ENCODE peak calls at places on chromosomes 4 and X, in four cellular contexts. P, X, Q and M are unnamed samples. For H3K27me3, the result is how much of the 10 kb centered on the place peaks cover.

GRCh38 chr4:3228881-3229280 is 20.1 kb upstream of the MSANTD1 start:
- DNase-seq in X (no peak), P (no peak), Q (no peak), M (no peak)

GRCh38 chr4:25755911-25756310 is 100.3 kb downstream of the SLC34A2 start:
- DNase-seq in P (no peak), X (no peak), Q (no peak), M (no peak)

GRCh38 chrX:48802089-48802812 is 384 bp downstream of the HDAC6 start:
- DNase-seq in P (peak), X (peak), Q (peak), M (no peak)

GRCh38 chr4:169115897-169116254 is 105.8 kb upstream of the CBR4 start:
- DNase-seq in Q (peak), P (peak), X (no peak), M (no peak)

GRCh38 chrX:130081421-130082045 is 28.8 kb downstream of the ELF4 start:
- DNase-seq in X (peak), P (no peak), Q (no peak), M (no peak)

GRCh38 chr4:43351970-43352806 is 459.7 kb downstream of the GRXCR1 start:
- DNase-seq in Q (no peak), X (no peak), P (no peak), M (no peak)

GRCh38 chrX:123432362-123433150 is 248.5 kb downstream of the GRIA3 start:
- DNase-seq in P (no peak), X (no peak), Q (no peak), M (no peak)

GRCh38 chrX:118346258-118347094 is 570 bp downstream of the WDR44 start:
- DNase-seq in X (peak), Q (no peak), P (peak), M (peak)

GRCh38 chr4:119785963-119786362 is 157.4 kb upstream of the PDE5A start:
- DNase-seq in Q (no peak), P (no peak), X (no peak), M (no peak)

GRCh38 chr4:82984459-82984858 is 26.2 kb downstream of the LIN54 start:
- DNase-seq in X (no peak), P (no peak), Q (no peak), M (no peak)

GRCh38 chrX:41827886-41828285 is 95.5 kb downstream of the CASK start:
- DNase-seq in X (peak), P (no peak), Q (no peak), M (no peak)

GRCh38 chr4:173332021-173332487 is 2.1 kb downstream of the HMGB2 start:
- DNase-seq in P (no peak), Q (no peak), X (no peak), M (no peak)

GRCh38 chr4:40292313-40292759 is 42.8 kb upstream of the CHRNA9 start:
- DNase-seq in X (no peak), P (no peak), Q (peak), M (no peak)

GRCh38 chr4:40283968-40284367 is 51.2 kb upstream of the CHRNA9 start:
- DNase-seq in X (no peak), P (no peak), Q (peak), M (peak)

GRCh38 chr4:40283413-40283812 is 51.7 kb upstream of the CHRNA9 start:
- DNase-seq in Q (no peak), X (no peak), P (no peak), M (no peak)

GRCh38 chr4:40289366-40290188 is 45.6 kb upstream of the CHRNA9 start:
- DNase-seq in P (no peak), Q (no peak), X (no peak), M (no peak)

GRCh38 chr4:40288547-40288946 is 46.6 kb upstream of the CHRNA9 start:
- DNase-seq in P (no peak), Q (no peak), X (no peak), M (no peak)
- H3K27ac ChIP-seq in P (no peak), Q (no peak), X (no peak), M (no peak)

DNA sequence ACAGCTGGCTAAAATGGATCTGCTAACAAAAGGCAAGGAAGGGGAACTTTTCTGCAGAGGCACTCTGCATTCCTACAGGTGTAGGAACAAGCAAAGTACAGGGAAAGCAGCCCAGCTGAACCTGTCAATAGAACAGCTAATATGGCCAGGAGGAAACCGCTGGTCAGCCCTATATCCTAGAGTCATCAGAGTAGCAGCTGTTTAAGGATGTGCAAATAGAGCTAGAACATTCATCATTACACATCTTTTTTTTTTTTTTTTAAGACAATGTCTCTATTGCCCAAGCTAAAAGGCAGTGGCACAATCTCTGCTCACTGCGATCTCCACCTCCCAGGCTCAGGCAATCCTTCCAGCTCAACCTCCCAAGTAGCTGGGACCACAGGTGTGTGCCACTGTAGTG is 163.0 kb downstream of the BTC start:
- DNase-seq in Q (no peak), X (no peak), P (no peak), M (no peak)
- TF ChIP-seq CTCF in Q (no peak), X (no peak), P (no peak), M (no peak)

GRCh38 chr4:54089875-54090274 is 10.1 kb upstream of the GSX2 start:
- DNase-seq in Q (no peak), P (no peak), X (no peak), M (no peak)
- H3K27me3 ChIP-seq in Q (under half), P (under half), X (half or more), M (under half)

GRCh38 chr4:185109736-185110135 is 33.3 kb upstream of the SLC25A4 start:
- DNase-seq in X (no peak), Q (no peak), P (no peak), M (no peak)

GRCh38 chr4:185110375-185110823 is 32.7 kb upstream of the SLC25A4 start:
- DNase-seq in P (no peak), Q (no peak), X (no peak), M (no peak)

GRCh38 chr4:185106353-185106752 is 36.7 kb upstream of the SLC25A4 start:
- DNase-seq in P (no peak), X (no peak), Q (no peak), M (no peak)

GRCh38 chr4:185108185-185108584 is 34.9 kb upstream of the SLC25A4 start:
- DNase-seq in Q (no peak), X (no peak), P (no peak), M (no peak)

GRCh38 chr4:185108669-185109068 is 34.4 kb upstream of the SLC25A4 start:
- DNase-seq in X (no peak), P (peak), Q (no peak), M (no peak)
- H3K27ac ChIP-seq in X (no peak), P (no peak), Q (no peak), M (no peak)

GRCh38 chrX:29911673-29912072 is 303.7 kb upstream of the MAGEB2 start:
- DNase-seq in X (no peak), P (no peak), Q (no peak), M (no peak)
- TF ChIP-seq CTCF in X (no peak), P (no peak), Q (no peak), M (no peak)

GRCh38 chr4:4783847-4784246 is 75.6 kb upstream of the MSX1 start:
- DNase-seq in X (peak), Q (no peak), P (no peak), M (no peak)

GRCh38 chr4:4780634-4781287 is 78.7 kb upstream of the MSX1 start:
- DNase-seq in X (no peak), Q (no peak), P (no peak), M (no peak)

GRCh38 chr4:4784379-4784778 is 75.1 kb upstream of the MSX1 start:
- DNase-seq in X (peak), Q (no peak), P (no peak), M (no peak)

GRCh38 chr4:4782969-4783368 is 76.5 kb upstream of the MSX1 start:
- DNase-seq in Q (no peak), P (no peak), X (no peak), M (no peak)

DNA sequence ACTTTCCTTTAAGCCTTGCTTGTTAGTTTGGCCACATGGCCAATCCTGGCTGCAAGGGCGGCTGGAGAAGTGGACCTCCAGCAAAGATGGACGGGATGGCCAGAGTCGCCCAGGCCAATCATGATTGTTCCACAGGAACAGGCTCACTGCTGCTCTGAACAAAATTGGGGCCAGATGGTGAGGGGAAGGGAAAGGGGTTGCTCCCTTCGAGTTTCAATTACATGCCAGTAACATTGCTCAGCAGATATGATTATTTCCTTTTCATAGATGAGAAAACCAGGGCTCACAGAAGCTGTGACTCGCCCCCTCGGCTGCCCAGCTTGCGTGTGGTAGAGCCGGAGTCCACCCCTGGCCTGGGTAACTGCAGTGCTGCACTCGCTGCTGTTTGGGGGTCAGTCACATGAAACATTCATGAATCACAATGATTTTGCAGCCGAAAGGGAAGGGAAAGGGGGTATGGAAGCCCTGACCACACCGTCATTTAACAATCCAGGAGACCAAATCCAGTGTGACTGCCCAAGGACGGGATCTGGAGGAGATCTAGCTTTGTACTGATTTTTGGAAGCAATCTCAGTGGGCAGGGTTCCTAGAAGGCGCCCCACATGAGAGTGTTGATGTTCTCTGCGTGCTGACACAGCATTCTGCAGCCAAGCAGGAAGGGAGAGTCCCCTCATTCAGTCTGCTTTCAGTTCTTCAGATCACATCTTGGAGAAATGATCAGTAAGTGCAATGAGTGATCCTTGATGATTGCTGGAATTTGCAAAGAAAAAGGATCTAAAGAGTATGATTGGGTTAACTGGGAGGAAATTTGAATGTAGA is 77.3 kb upstream of the MSX1 start:
- DNase-seq in P (no peak), Q (no peak), X (no peak), M (no peak)
- H3K27me3 ChIP-seq in P (under half), Q (under half), X (under half), M (under half)

GRCh38 chr4:54099959-54100606 is at the start of gene GSX2:
- DNase-seq in P (no peak), X (no peak), Q (no peak), M (no peak)

GRCh38 chr4:54098375-54098774 is 1.6 kb upstream of the GSX2 start:
- DNase-seq in P (no peak), X (no peak), Q (no peak), M (no peak)

GRCh38 chr4:54100607-54101189 is 735 bp downstream of the GSX2 start:
- DNase-seq in X (no peak), P (no peak), Q (no peak), M (no peak)

GRCh38 chr4:54101190-54102041 is 1.5 kb downstream of the GSX2 start:
- DNase-seq in Q (no peak), P (no peak), X (no peak), M (no peak)

DNA sequence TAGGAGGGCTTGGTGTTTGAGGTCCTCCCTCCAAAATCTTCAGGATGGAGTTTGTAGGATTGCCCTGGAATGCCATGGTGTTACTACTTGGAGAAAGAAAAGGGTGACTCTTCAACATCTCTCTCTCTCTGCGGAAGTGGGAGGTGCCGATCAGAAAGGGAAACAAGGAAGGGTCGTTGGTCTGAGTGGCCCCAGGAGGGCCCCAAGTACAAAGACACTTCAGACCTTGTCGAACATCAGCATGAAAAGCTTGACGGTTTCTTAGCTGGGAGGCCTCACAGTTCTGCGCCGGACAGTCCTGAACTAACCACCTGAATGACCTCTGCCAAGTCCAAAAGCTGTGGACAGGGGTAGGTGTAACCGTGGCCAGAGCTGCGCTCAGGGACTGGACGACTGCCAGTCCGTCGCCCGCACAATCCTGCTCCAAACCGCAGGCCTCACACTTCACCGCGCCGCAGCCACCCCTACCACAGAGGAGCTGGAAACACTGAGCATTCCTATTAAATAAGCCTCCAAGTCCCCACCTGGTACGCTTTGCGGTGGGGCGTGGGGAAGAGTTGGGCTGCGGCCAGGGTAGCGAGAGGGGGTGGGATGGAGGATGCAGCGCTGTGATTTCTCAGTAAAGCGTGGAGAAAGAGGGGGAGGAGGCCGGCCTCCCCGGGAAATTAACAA is 540 bp upstream of the GSX2 start:
- DNase-seq in P (no peak), X (no peak), Q (no peak), M (no peak)
- H3K27ac ChIP-seq in P (no peak), X (no peak), Q (no peak), M (no peak)

DNA sequence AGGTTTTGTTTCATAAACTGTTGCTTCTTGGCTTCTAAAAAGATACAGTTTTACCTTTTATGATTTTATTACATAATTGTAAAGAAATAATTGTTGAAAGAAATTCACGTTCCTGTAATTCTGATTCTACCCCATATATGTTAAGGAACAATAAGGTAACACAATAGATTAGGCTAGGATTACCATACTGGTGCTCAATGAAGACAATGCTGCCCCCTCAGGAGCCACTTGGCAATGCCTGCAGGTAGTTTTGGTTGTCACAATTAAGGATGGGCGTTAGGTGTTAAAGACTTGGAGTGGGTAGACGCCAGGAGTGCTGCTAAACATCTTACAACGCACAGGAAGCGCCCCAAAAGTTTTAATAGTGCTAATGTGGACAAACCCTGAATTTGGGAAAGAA is 133.2 kb downstream of the NLGN4X start:
- DNase-seq in Q (no peak), X (peak), P (no peak), M (no peak)
- TF ChIP-seq CTCF in Q (no peak), X (peak), P (no peak), M (no peak)

DNA sequence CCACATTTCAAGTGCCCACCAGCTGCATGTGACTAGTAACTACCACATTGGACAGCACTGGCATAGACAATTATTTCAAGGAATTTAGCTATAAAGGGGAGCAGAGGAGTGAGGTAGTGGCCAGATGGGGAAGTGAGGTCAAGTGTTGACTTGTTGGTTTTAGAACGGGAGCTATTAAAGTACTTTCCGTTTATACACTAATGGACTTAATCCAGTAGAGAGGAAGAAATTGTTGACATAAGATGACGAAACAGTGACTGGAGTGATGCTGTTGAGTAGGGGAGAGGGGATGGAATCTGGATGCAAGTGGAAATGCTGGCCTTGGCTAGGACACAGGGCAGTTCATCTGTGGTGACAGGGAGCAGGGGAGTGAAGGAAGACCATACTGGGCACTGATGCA is 154.4 kb downstream of the AMMECR1 start:
- DNase-seq in Q (no peak), X (no peak), P (no peak), M (no peak)
- H3K27me3 ChIP-seq in Q (under half), X (under half), P (under half), M (under half)

DNA sequence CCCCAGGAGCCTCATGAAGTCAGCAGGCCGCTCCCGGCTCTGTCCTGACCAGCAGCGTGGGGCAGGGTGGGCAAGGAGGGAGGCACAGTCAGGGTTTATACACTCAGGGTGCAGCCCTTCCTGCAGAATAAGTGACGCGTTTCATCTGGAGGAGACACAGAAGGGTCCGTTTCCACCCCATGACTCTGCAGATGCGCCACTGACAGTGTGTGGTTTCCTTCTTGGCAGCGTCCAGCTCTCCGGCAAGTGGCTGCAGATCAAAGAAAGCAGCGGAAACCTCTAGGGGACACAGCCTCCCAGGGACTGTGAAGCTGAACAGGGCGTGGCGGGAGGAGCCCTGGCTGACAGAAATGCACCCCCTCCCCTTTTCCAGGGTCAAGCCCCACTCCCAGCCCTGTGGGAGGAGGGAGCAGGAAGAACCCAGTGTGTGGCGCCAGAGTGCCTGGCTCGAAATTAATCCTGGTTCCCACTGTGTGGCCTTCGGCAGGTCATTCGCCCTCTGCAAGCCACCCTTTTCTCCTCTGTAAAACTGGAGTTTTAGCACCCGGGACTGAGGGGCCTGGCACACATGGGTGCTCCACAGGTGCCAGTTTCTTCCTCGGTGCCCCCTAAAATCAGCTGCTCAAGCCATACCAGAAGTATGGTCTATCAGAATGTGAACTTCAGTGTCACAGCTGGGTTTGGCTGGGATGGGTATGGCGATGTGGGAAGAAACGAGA is 17.3 kb upstream of the TBC1D14 start:
- DNase-seq in P (no peak), Q (no peak), X (peak), M (no peak)
- H3K27ac ChIP-seq in P (no peak), Q (no peak), X (no peak), M (no peak)